ENCODE peak calls at places on chromosome 15, in four cellular contexts. One of them, this sample, is unnamed.

GRCh38 chr15:41795996-41796395 is 21.7 kb downstream of the MAPKBP1 start:
- DNase-seq in CD8-positive, alpha-beta T cell: no peak
- DNase-seq in AG10803: no peak
- DNase-seq in fibroblast of mammary gland: no peak
- DNase-seq in this sample: no peak

GRCh38 chr15:50828610-50829206 is 63.2 kb upstream of the SPPL2A start:
- DNase-seq in CD8-positive, alpha-beta T cell: no peak
- DNase-seq in AG10803: peak; percentile 95
- DNase-seq in fibroblast of mammary gland: peak; percentile 91
- DNase-seq in this sample: no peak

GRCh38 chr15:65558997-65559760 is 28.9 kb downstream of the HACD3 start:
- DNase-seq in CD8-positive, alpha-beta T cell: no peak
- DNase-seq in AG10803: no peak
- DNase-seq in fibroblast of mammary gland: no peak
- DNase-seq in this sample: no peak

GRCh38 chr15:87268675-87269074 is 987.9 kb downstream of the NTRK3 start:
- DNase-seq in CD8-positive, alpha-beta T cell: no peak
- DNase-seq in AG10803: peak; percentile 5
- DNase-seq in fibroblast of mammary gland: peak; percentile 2
- DNase-seq in this sample: no peak

GRCh38 chr15:42118650-42119531 is 24.5 kb upstream of the PLA2G4D start:
- DNase-seq in CD8-positive, alpha-beta T cell: no peak
- DNase-seq in AG10803: no peak
- DNase-seq in fibroblast of mammary gland: no peak
- DNase-seq in this sample: no peak

GRCh38 chr15:80507638-80508316 is 103.6 kb downstream of the ARNT2 start:
- DNase-seq in CD8-positive, alpha-beta T cell: no peak
- DNase-seq in AG10803: peak; percentile 100
- DNase-seq in fibroblast of mammary gland: peak; percentile 87
- DNase-seq in this sample: no peak

GRCh38 chr15:55827204-55827603 is 84.3 kb upstream of the PRTG start:
- DNase-seq in CD8-positive, alpha-beta T cell: no peak
- DNase-seq in AG10803: no peak
- DNase-seq in fibroblast of mammary gland: no peak
- DNase-seq in this sample: no peak

GRCh38 chr15:89767411-89767915 is 8.7 kb upstream of the MESP2 start:
- DNase-seq in CD8-positive, alpha-beta T cell: no peak
- DNase-seq in AG10803: no peak
- DNase-seq in fibroblast of mammary gland: no peak
- DNase-seq in this sample: no peak

GRCh38 chr15:46525984-46526725 is 891.3 kb downstream of the SQOR start:
- DNase-seq in CD8-positive, alpha-beta T cell: no peak
- DNase-seq in AG10803: no peak
- DNase-seq in fibroblast of mammary gland: no peak
- DNase-seq in this sample: no peak

GRCh38 chr15:25655168-25655956 is 207.8 kb downstream of the ATP10A start:
- DNase-seq in CD8-positive, alpha-beta T cell: no peak
- DNase-seq in AG10803: no peak
- DNase-seq in fibroblast of mammary gland: no peak
- DNase-seq in this sample: no peak

GRCh38 chr15:39025881-39026280 is 461.3 kb upstream of the RASGRP1 start:
- DNase-seq in CD8-positive, alpha-beta T cell: no peak
- DNase-seq in AG10803: no peak
- DNase-seq in fibroblast of mammary gland: no peak
- DNase-seq in this sample: no peak

GRCh38 chr15:79994651-79995050 is 23.7 kb upstream of the BCL2A1 start:
- DNase-seq in CD8-positive, alpha-beta T cell: no peak
- DNase-seq in AG10803: peak; percentile 45
- DNase-seq in fibroblast of mammary gland: peak; percentile 38
- DNase-seq in this sample: no peak

GRCh38 chr15:69841046-69841828 is 256.5 kb downstream of the TLE3 start:
- DNase-seq in CD8-positive, alpha-beta T cell: no peak
- DNase-seq in AG10803: peak; percentile 34
- DNase-seq in fibroblast of mammary gland: no peak
- DNase-seq in this sample: no peak

GRCh38 chr15:42084465-42085235 is 9.7 kb downstream of the PLA2G4D start:
- DNase-seq in CD8-positive, alpha-beta T cell: peak; percentile 28
- DNase-seq in AG10803: peak; percentile 40
- DNase-seq in fibroblast of mammary gland: peak; percentile 41
- DNase-seq in this sample: no peak

GRCh38 chr15:65303687-65304392 is 637 bp upstream of the RNU5B-1 start:
- DNase-seq in CD8-positive, alpha-beta T cell: peak; percentile 56
- DNase-seq in AG10803: peak; percentile 55
- DNase-seq in fibroblast of mammary gland: peak; percentile 57
- DNase-seq in this sample: no peak

GRCh38 chr15:69298697-69299441 is at the start of gene PAQR5:
- DNase-seq in CD8-positive, alpha-beta T cell: no peak
- DNase-seq in AG10803: no peak
- DNase-seq in fibroblast of mammary gland: no peak
- DNase-seq in this sample: no peak

GRCh38 chr15:68441045-68441743 is 9.2 kb upstream of the ITGA11 start:
- DNase-seq in CD8-positive, alpha-beta T cell: no peak
- DNase-seq in AG10803: peak; percentile 80
- DNase-seq in fibroblast of mammary gland: no peak
- DNase-seq in this sample: no peak

GRCh38 chr15:80058044-80058443 is 1.4 kb upstream of the ZFAND6 start:
- DNase-seq in CD8-positive, alpha-beta T cell: no peak
- DNase-seq in AG10803: no peak
- DNase-seq in fibroblast of mammary gland: no peak
- DNase-seq in this sample: no peak

GRCh38 chr15:90219421-90220141 is 14.2 kb downstream of the CIB1 start:
- DNase-seq in CD8-positive, alpha-beta T cell: peak; percentile 53
- DNase-seq in AG10803: no peak
- DNase-seq in fibroblast of mammary gland: no peak
- DNase-seq in this sample: no peak

GRCh38 chr15:77580991-77581682 is 51.6 kb downstream of the LINGO1 start:
- DNase-seq in CD8-positive, alpha-beta T cell: no peak
- DNase-seq in AG10803: peak; percentile 18
- DNase-seq in fibroblast of mammary gland: no peak
- DNase-seq in this sample: no peak

GRCh38 chr15:29800441-29801366 is 21.6 kb downstream of the TJP1 start:
- DNase-seq in CD8-positive, alpha-beta T cell: no peak
- DNase-seq in AG10803: no peak
- DNase-seq in fibroblast of mammary gland: no peak
- DNase-seq in this sample: no peak

GRCh38 chr15:55829826-55830225 is 86.9 kb upstream of the PRTG start:
- DNase-seq in CD8-positive, alpha-beta T cell: no peak
- DNase-seq in AG10803: no peak
- DNase-seq in fibroblast of mammary gland: no peak
- DNase-seq in this sample: peak; percentile 8

GRCh38 chr15:93051236-93052089 is 37.5 kb downstream of the RGMA start:
- DNase-seq in CD8-positive, alpha-beta T cell: no peak
- DNase-seq in AG10803: no peak
- DNase-seq in fibroblast of mammary gland: no peak
- DNase-seq in this sample: no peak

GRCh38 chr15:29674661-29675533 is 147.4 kb downstream of the TJP1 start:
- DNase-seq in CD8-positive, alpha-beta T cell: no peak
- DNase-seq in AG10803: no peak
- DNase-seq in fibroblast of mammary gland: peak; percentile 40
- DNase-seq in this sample: no peak

GRCh38 chr15:48803877-48804276 is 7.0 kb downstream of the CEP152 start:
- DNase-seq in CD8-positive, alpha-beta T cell: no peak
- DNase-seq in AG10803: no peak
- DNase-seq in fibroblast of mammary gland: no peak
- DNase-seq in this sample: no peak

GRCh38 chr15:61890106-61890505 is 170.1 kb downstream of the VPS13C start:
- DNase-seq in CD8-positive, alpha-beta T cell: no peak
- DNase-seq in AG10803: no peak
- DNase-seq in fibroblast of mammary gland: no peak
- DNase-seq in this sample: no peak

GRCh38 chr15:91965501-91966180 is 112.1 kb downstream of the SLCO3A1 start:
- DNase-seq in CD8-positive, alpha-beta T cell: no peak
- DNase-seq in AG10803: peak; percentile 72
- DNase-seq in fibroblast of mammary gland: peak; percentile 63
- DNase-seq in this sample: no peak

GRCh38 chr15:67062365-67062985 is 2.9 kb upstream of the SMAD3 start:
- DNase-seq in CD8-positive, alpha-beta T cell: no peak
- DNase-seq in AG10803: no peak
- DNase-seq in fibroblast of mammary gland: no peak
- DNase-seq in this sample: no peak

GRCh38 chr15:67065531-67066005 is at the start of gene SMAD3:
- DNase-seq in CD8-positive, alpha-beta T cell: peak; percentile 60
- DNase-seq in AG10803: peak; percentile 98
- DNase-seq in fibroblast of mammary gland: peak; percentile 92
- DNase-seq in this sample: peak; percentile 63

GRCh38 chr15:67064607-67065530 is 533 bp upstream of the SMAD3 start:
- DNase-seq in CD8-positive, alpha-beta T cell: no peak
- DNase-seq in AG10803: no peak
- DNase-seq in fibroblast of mammary gland: no peak
- DNase-seq in this sample: no peak

GRCh38 chr15:67061811-67062348 is 3.5 kb upstream of the SMAD3 start:
- DNase-seq in CD8-positive, alpha-beta T cell: no peak
- DNase-seq in AG10803: no peak
- DNase-seq in fibroblast of mammary gland: no peak
- DNase-seq in this sample: no peak

DNA sequence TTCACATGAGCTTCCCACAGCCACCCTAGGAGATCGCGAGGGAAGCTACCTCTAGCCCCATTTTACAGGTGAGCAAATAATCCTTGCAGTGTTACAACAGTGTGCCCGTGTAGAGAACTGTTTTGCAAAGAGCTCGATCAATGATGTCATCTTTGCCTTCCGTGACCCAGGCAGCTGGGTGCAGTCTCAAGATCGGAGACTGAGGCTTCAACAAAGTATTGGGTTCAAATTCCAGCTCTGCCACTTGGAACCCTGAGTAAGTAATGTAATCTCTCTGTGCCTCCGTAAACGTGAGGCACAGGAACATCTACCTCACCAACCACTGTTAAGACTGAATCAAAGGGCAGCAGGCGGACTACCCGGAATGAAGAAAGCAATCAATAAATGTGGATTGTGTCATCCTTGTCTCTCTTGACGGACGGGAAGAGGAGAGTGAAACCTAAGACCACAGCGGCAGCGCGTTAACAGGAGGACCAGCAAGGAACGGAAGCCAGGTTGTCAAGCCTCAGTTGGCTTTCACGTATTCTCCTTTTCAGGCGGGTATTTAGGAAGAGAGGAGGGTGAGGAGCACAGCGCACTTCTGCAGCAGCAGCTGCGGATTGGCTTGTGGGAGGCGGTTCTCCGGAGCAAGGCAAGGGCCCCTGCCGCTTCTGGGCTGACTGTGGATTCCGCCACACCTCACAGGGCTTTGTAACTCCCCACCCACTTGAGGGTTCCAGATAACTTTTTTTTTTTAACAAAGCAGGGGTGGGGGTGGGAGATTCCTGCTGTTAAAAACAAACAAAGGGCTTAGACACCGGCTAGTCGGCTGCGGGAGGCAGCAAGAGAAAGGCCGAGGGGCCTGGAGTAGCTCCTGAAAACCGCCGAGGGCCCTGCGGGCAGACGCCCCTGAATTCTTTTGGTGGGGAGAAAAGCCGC is 1.5 kb upstream of the SMAD3 start:
- DNase-seq in CD8-positive, alpha-beta T cell: no peak
- DNase-seq in AG10803: no peak
- DNase-seq in fibroblast of mammary gland: no peak
- DNase-seq in this sample: no peak
- H3K4me3 ChIP-seq in CD8-positive, alpha-beta T cell: no peak overlapping the region
- H3K4me3 ChIP-seq in AG10803: no peak overlapping the region
- H3K4me3 ChIP-seq in fibroblast of mammary gland: no peak overlapping the region
- H3K4me3 ChIP-seq in this sample: no peak overlapping the region

GRCh38 chr15:88620995-88621772 is at the start of gene AEN:
- DNase-seq in CD8-positive, alpha-beta T cell: peak; percentile 90
- DNase-seq in AG10803: peak; percentile 97
- DNase-seq in fibroblast of mammary gland: peak; percentile 94
- DNase-seq in this sample: peak; percentile 86
- TF ChIP-seq CTCF in CD8-positive, alpha-beta T cell: no peak
- TF ChIP-seq CTCF in AG10803: no peak
- TF ChIP-seq CTCF in fibroblast of mammary gland: no peak
- TF ChIP-seq CTCF in this sample: no peak

DNA sequence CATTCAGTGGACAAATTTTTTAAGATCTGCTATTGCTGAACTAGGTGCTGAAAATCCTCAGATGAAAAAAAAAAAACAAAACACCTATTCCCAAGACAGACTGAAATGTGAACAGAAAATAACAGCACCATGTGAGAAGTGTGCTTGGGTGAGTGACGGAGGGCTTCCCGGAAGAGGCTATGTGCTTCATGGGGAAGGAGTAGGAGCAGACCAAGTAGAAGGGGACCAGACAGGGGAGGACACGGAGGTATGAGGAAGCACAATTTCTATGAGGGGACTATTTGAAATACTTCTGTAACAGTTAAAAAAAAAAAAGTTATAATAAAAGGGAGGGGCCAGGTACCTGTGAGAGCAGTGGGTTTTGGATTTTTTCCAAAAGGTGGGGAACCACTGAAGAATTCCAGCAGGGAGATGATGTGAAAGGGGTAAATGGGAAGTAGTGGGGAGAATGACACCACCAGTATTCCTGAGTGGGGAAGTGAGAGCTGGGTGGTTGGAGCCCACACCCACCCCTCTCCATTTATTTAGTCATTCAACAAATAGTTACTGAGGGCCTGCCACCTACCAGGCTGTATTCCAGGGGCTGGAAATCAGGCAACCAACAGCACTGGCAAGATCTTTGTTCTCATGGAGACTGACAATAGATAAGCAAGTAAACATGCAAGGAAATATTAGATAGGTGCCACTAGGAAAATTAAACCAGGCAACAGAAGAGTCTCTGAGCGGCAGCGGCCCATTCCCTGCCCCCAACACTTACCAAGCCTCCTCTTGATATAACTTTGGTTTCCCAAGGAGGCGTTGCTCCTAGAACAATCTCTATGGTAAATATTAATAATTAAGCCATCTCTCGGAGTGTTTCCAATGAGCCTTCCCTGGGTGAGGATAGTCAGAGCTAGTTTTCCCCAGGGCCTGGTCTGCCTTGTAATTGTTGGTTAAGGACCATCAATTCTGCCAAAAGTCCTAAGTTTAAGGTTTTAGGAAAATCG is 3.8 kb upstream of the USP3 start:
- DNase-seq in CD8-positive, alpha-beta T cell: no peak
- DNase-seq in AG10803: no peak
- DNase-seq in fibroblast of mammary gland: no peak
- DNase-seq in this sample: no peak
- H3K4me3 ChIP-seq in CD8-positive, alpha-beta T cell: no peak overlapping the region
- H3K4me3 ChIP-seq in AG10803: peak overlapping the region; percentile 40
- H3K4me3 ChIP-seq in fibroblast of mammary gland: peak overlapping the region; percentile 33
- H3K4me3 ChIP-seq in this sample: no peak overlapping the region

DNA sequence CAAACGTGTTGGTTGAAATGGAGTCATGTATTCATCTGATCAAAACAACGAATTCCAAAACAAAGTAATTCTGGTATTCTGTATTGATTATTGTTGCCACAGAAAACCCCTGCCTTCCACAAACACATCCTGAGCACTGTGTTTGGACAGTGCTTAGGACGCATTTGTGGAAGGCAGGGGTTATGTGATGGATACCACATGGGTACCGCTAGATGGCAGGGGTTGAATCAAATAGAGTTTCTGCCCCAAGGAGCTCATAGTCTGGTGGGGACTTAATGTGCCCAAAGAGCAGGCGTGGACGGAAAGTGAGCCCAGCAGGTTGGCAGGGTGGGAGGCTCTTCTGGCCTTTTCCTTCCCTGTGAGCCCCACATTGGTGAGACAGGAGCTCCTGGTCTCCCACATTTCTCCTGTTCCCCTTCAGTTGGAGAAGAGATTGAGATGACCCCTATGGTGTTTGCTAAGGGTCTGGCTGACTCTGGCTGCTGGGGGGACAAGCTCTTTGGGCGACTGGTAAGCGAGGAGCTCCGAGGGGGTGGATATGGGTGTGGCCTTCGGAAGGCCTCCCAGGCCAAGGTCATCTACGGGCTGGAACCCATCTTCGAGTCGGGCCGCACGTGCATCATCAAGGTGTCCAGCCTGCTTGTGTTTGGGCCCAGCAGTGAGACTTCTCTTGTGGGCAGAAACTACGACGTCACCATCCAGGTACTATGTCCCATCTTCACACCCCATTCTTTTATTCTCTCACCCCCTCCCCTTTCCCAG is 22.1 kb upstream of the SLC28A1 start:
- DNase-seq in CD8-positive, alpha-beta T cell: no peak
- DNase-seq in AG10803: no peak
- DNase-seq in fibroblast of mammary gland: no peak
- DNase-seq in this sample: no peak
- TF ChIP-seq CTCF in CD8-positive, alpha-beta T cell: no peak
- TF ChIP-seq CTCF in AG10803: peak; percentile 8
- TF ChIP-seq CTCF in fibroblast of mammary gland: no peak
- TF ChIP-seq CTCF in this sample: no peak